ENCODE peak calls at places on chromosomes 13 and 19, in four cellular contexts. L is GM12878, J is K562, W is HepG2. Z is an unnamed sample.

GRCh38 chr19:44527554-44527953 is 1.9 kb downstream of the CEACAM20 start:
- DNase-seq in L (no peak), J (no peak), W (no peak), Z (no peak)

GRCh38 chr13:100916943-100917342 is 242.3 kb upstream of the TMTC4 start:
- DNase-seq in L (no peak), J (no peak), W (no peak), Z (no peak)

GRCh38 chr13:74770361-74770760 is 636.2 kb upstream of the KLF12 start:
- DNase-seq in J (no peak), L (no peak), W (no peak), Z (no peak)

GRCh38 chr19:50272263-50272897 is 56.8 kb downstream of the KCNC3 start:
- DNase-seq in J (no peak), L (no peak), W (no peak), Z (no peak)

GRCh38 chr19:55210120-55210493 is 806 bp upstream of the PTPRH start:
- DNase-seq in W (peak; percentile 91), J (no peak), L (no peak), Z (no peak)

GRCh38 chr19:3655402-3656072 is 28.9 kb upstream of the CACTIN start:
- DNase-seq in L (no peak), W (no peak), J (peak; percentile 34), Z (no peak)

GRCh38 chr19:3338541-3339181 is 27.7 kb upstream of the NFIC start:
- DNase-seq in W (no peak), J (peak; percentile 7), L (no peak), Z (no peak)

GRCh38 chr19:16920816-16921529 is 32.2 kb downstream of the F2RL3 start:
- DNase-seq in W (no peak), L (no peak), J (peak; percentile 90), Z (no peak)

GRCh38 chr13:110137677-110138008 is 169.3 kb downstream of the COL4A1 start:
- DNase-seq in J (peak; percentile 14), L (no peak), W (peak; percentile 15), Z (no peak)

GRCh38 chr19:18388328-18389094 is 2.6 kb downstream of the GDF15 start:
- DNase-seq in W (peak; percentile 52), J (peak; percentile 91), L (peak; percentile 60), Z (peak; percentile 90)

GRCh38 chr13:39327080-39327479 is 275.9 kb downstream of the LHFPL6 start:
- DNase-seq in L (no peak), W (no peak), J (no peak), Z (no peak)

GRCh38 chr13:111043575-111043982 is 71.5 kb upstream of the ARHGEF7 start:
- DNase-seq in L (no peak), W (no peak), J (peak; percentile 35), Z (no peak)

GRCh38 chr19:10406191-10406590 is 2.8 kb upstream of the CDC37 start:
- DNase-seq in J (no peak), L (no peak), W (no peak), Z (no peak)

GRCh38 chr13:43786766-43787517 is at the start of gene ENOX1:
- DNase-seq in W (no peak), J (no peak), L (no peak), Z (peak; percentile 63)

GRCh38 chr19:20271215-20271926 is 104.4 kb downstream of the ZNF486 start:
- DNase-seq in W (no peak), J (no peak), L (no peak), Z (no peak)

GRCh38 chr13:34571716-34572115 is 370.4 kb upstream of the NBEA start:
- DNase-seq in J (no peak), L (no peak), W (no peak), Z (no peak)

GRCh38 chr13:29918845-29919244 is 68.4 kb upstream of the UBL3 start:
- DNase-seq in W (no peak), L (no peak), J (no peak), Z (no peak)
- TF ChIP-seq SP1 in W (no peak), L (no peak), J (no peak), Z (no peak)

DNA sequence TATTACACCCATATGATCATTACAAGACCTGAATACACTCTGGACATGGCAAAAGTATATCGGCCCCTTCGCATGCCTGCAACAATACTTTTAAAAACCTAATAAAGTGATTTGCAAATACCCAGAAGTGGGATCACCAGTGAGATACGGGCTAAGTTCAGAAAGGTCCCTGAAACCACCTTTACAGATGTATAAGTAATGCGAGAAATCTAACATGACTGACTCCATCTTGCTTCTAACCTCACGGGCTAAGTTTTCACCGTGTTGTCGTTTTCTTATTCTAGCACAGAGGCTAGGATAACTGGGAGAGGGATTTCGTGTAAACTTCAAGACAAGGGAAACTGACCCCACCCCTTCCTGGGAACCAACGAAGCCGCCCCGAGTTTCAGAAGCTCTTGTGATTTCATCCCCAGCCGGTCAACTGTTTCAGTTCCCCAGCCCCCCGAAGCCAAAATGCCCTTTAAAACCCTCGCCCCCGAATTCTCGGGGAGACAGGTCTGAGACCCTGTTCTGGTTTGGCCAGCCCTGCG is 703 bp downstream of the NEK3 start:
- DNase-seq in L (peak; percentile 1), W (no peak), J (peak; percentile 9), Z (no peak)
- TF ChIP-seq NR2C2 in L (no peak), W (no peak), J (no peak), Z (no peak)

GRCh38 chr19:46374526-46375475 is 27.9 kb downstream of the PPP5C start:
- DNase-seq in L (no peak), W (no peak), J (no peak), Z (no peak)

GRCh38 chr19:46376241-46377153 is 29.6 kb downstream of the PPP5C start:
- DNase-seq in L (no peak), W (no peak), J (no peak), Z (no peak)

GRCh38 chr19:46380690-46381089 is 32.7 kb downstream of the CCDC8 start:
- DNase-seq in J (no peak), L (no peak), W (no peak), Z (no peak)

GRCh38 chr19:46381346-46381745 is 32.0 kb downstream of the CCDC8 start:
- DNase-seq in W (no peak), L (no peak), J (no peak), Z (no peak)

DNA sequence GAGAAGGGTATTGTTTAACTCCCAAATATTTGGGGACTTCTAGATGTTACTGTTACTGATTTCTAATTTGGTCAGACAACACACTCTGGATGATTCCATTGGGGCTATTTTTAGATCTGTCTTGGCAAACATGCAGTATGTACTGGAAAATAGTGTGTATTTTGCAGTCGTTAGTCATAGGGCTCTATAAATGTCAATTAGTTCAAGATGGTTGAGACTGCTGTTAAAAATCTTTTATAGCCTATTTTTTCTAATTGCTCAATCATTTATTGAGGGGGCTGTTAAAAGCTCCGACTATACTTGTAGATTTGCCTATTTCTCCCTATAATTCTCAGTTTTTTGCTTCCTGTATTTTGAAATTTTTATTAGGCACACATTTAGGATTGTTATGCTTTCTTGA is 31.4 kb downstream of the PPP5C start:
- DNase-seq in J (no peak), L (no peak), W (no peak), Z (no peak)
- TF ChIP-seq ETV6 in J (no peak), L (no peak), W (no peak), Z (no peak)

GRCh38 chr19:40191836-40192646 is 815 bp downstream of the MAP3K10 start:
- DNase-seq in J (peak; percentile 87), W (no peak), L (no peak), Z (peak; percentile 81)
- TF ChIP-seq SP1 in J (no peak), W (no peak), L (no peak), Z (no peak)

GRCh38 chr13:102289606-102290005 is 112.2 kb downstream of the FGF14 start:
- DNase-seq in W (no peak), J (no peak), L (no peak), Z (no peak)

GRCh38 chr13:102291587-102292218 is 110.1 kb downstream of the FGF14 start:
- DNase-seq in J (no peak), W (no peak), L (no peak), Z (no peak)

GRCh38 chr13:102280366-102280765 is 121.5 kb downstream of the FGF14 start:
- DNase-seq in W (no peak), L (no peak), J (no peak), Z (no peak)

GRCh38 chr13:102286326-102286725 is 115.5 kb downstream of the FGF14 start:
- DNase-seq in L (no peak), J (no peak), W (peak; percentile 53), Z (no peak)
- TF ChIP-seq NR2C2 in L (no peak), J (no peak), W (no peak), Z (no peak)

GRCh38 chr13:57716295-57716694 is 84.8 kb downstream of the PCDH17 start:
- DNase-seq in L (no peak), W (peak; percentile 2), J (no peak), Z (peak; percentile 32)
- TF ChIP-seq ETV6 in L (no peak), W (no peak), J (no peak), Z (no peak)

GRCh38 chr19:49132974-49133609 is 13.7 kb downstream of the PPFIA3 start:
- DNase-seq in J (peak; percentile 38), W (no peak), L (no peak), Z (peak; percentile 70)
- TF ChIP-seq SP1 in J (no peak), W (no peak), L (no peak), Z (peak; percentile 38)